ENCODE peak calls at places on chromosomes 3 and 15, in four cellular contexts. M is transverse colon, C is foreskin fibroblast, L is adrenal gland. E is an unnamed sample.

GRCh38 chr3:179037361-179037760 is 34.2 kb downstream of the ZMAT3 start:
- DNase-seq in M (peak; percentile 28), C (peak; percentile 68), L (no peak), E (no peak)

GRCh38 chr15:31447893-31448634 is 121.4 kb downstream of the KLF13 start:
- DNase-seq in M (no peak), C (no peak), L (peak; percentile 23), E (no peak)

GRCh38 chr3:58586776-58587192 is 9.6 kb upstream of the FAM107A start:
- DNase-seq in M (no peak), C (no peak), L (no peak), E (peak; percentile 19)

GRCh38 chr15:68431792-68432401 is at the start of gene ITGA11:
- DNase-seq in M (peak; percentile 48), C (no peak), L (peak; percentile 61), E (peak; percentile 47)

GRCh38 chr3:66472313-66473134 is 28.3 kb downstream of the LRIG1 start:
- DNase-seq in M (peak; percentile 54), C (peak; percentile 73), L (no peak), E (no peak)

GRCh38 chr3:133487920-133488540 is 85.5 kb upstream of the CDV3 start:
- DNase-seq in M (no peak), C (no peak), L (no peak), E (no peak)

GRCh38 chr3:134364061-134364935 is 9.9 kb downstream of the AMOTL2 start:
- DNase-seq in M (peak; percentile 90), C (peak; percentile 97), L (peak; percentile 96), E (peak; percentile 84)

GRCh38 chr15:54840999-54841398 is 355.7 kb downstream of the RSL24D1 start:
- DNase-seq in M (no peak), C (no peak), L (no peak), E (no peak)

GRCh38 chr15:48806151-48806550 is 4.7 kb downstream of the CEP152 start:
- DNase-seq in M (no peak), C (no peak), L (no peak), E (no peak)

GRCh38 chr15:90812881-90813280 is 55.5 kb upstream of the FURIN start:
- DNase-seq in M (no peak), C (no peak), L (no peak), E (no peak)

DNA sequence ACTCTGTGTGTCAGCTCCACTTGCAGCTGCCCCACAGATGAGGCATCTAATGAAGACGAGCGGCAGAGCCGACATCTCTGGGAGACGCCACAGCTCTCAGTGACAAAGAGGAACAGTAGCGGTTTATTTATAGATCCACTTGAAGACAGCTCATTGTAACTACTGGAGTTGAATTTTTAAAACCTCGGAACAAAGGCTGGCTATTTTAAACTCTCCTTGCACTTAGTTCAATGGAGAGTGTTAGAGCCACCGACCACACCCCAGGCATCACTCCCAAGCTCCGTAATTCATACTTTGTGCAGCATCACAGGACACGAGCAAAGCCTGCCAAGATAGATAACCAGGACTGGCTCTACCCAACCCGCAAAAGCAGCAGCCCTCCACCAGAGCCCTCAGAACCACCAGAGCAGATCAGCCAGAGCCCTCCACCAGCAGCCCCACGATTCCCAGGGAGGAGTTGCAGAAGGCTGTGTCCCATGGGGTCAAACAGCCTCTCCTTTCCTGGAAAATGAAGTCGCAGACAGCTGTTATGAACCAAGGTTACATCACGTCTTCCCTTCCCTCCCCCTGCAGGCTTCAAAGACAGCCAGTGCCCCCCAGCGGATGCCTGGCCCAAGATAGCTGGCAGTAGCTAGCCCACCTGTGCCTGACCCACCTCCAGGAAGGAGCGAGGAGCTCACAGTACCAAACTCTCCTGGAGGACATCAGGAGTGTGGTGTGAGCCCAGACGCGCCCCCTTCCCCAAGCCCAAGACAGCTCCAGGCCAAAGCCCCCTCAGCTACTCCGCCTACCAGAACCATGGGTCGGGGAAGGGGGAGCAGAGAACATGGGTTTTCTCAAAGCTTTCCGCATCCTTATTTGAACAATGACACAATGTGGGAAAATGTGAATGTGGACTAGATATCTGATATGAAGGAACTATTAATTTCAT is 45.7 kb downstream of the POC1A start:
- DNase-seq in M (no peak), C (no peak), L (no peak), E (no peak)
- TF ChIP-seq CTCF in M (no peak), C (peak; percentile 51), L (peak; percentile 13), E (no peak)

DNA sequence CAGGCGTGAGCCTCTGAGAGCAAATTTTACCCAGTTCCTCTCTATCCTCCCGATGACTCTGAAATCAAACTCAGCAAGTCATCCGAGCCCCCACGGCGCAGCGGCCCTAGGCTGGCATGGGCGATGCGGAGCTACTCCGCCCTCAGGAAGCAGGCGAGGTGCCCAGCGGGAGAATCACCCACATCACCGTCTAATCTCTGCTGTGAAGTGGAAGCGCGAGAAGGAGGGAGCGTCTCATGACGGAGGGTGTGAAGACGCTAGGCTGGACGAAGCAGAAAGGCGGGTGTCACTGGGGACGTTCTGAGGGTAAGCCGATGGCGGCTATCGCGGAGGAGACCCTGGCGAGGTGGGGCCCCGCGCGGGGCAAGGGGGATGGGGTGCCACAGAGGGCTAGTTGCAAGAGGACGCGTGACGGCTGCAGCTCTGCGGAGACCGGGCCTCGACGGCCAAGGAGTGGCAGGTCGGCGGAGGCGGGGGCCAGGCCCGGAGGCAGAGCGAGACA is 9.1 kb upstream of the GNAI2 start:
- DNase-seq in M (peak; percentile 51), C (no peak), L (peak; percentile 71), E (no peak)
- TF ChIP-seq CTCF in M (no peak), C (no peak), L (no peak), E (no peak)

GRCh38 chr3:181726351-181727121 is 14.8 kb downstream of the SOX2 start:
- DNase-seq in M (no peak), C (no peak), L (no peak), E (no peak)
- TF ChIP-seq CTCF in M (no peak), C (no peak), L (no peak), E (peak; percentile 48)

DNA sequence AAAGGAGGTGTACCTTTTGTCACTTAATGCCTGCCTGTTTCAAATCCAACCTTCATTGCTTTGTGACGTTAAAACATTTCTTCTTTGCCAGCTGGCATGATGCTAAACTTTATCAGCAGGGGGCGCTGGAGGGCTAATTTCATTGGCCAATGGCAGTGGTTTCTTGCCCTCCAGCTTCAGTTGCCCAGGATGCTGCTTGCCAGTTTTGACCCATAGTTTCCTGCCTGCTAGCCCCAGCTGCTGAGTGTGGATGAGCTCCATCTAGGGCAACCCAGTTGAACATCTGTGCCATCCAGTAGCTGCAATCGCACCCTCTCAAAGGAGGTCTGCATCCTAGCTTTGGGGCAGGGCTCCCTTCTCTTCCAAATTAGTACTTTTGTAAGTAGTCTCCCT is 22.1 kb downstream of the ACKR2 start:
- DNase-seq in M (peak; percentile 84), C (peak; percentile 20), L (peak; percentile 92), E (peak; percentile 72)
- TF ChIP-seq CTCF in M (peak; percentile 80), C (peak; percentile 62), L (peak; percentile 82), E (peak; percentile 76)

DNA sequence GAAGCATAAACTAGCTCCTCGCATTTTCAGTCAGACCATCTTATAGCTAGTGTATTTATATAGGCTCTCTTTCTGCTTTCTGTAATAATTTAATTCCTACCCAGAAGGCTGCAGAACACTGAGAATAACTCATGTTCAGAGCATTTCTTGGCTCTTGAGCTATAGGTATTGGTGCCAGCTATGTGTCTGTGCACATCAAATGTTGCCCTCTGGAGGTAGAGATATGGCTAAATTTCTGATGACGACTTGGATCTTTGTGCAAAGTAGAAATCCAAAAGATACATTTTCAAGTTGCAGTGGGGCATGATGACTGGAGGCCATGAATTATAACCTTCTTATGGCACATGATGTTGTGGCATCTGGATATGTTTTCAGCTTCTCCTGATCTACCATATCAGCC is 336.2 kb upstream of the TPM1 start:
- DNase-seq in M (no peak), C (peak; percentile 4), L (no peak), E (no peak)
- TF ChIP-seq CTCF in M (no peak), C (no peak), L (no peak), E (no peak)

E was measured in progenitor cell of endocrine pancreas.